ENCODE peak calls at places on chromosome 16, in five cellular contexts. O is GM23248, B is GM23338, P is hepatocyte, H is HCT116. K is an unnamed sample. For H3K79me2, the result is how much of the 10 kb centered on the place peaks cover.

GRCh38 chr16:31377210-31377903 is 15.8 kb upstream of the ITGAD start:
- DNase-seq in O (no peak), B (no peak), P (no peak), H (no peak), K (no peak)

GRCh38 chr16:71767060-71767900 is 41.4 kb downstream of the AP1G1 start:
- DNase-seq in O (peak), B (no peak), P (no peak), H (no peak), K (no peak)

GRCh38 chr16:5036228-5037156 is 2.8 kb upstream of the NAGPA start:
- DNase-seq in O (no peak), B (peak), P (no peak), H (no peak), K (no peak)

GRCh38 chr16:88299751-88300462 is 82.9 kb upstream of the ZNF469 start:
- DNase-seq in O (no peak), B (no peak), P (no peak), H (no peak), K (no peak)

GRCh38 chr16:82331397-82331796 is 161.4 kb upstream of the MPHOSPH6 start:
- DNase-seq in O (no peak), B (no peak), P (no peak), H (no peak), K (no peak)

GRCh38 chr16:57262841-57263584 is 18.0 kb downstream of the ARL2BP start:
- DNase-seq in O (no peak), B (no peak), P (no peak), H (no peak), K (no peak)

GRCh38 chr16:50688083-50688482 is 5.3 kb upstream of the NOD2 start:
- DNase-seq in O (no peak), B (no peak), P (no peak), H (no peak), K (no peak)

GRCh38 chr16:89446136-89446974 is 44.0 kb downstream of the ANKRD11 start:
- DNase-seq in O (no peak), B (no peak), P (no peak), H (no peak), K (no peak)

GRCh38 chr16:11673091-11674000 is 5.1 kb downstream of the SNN start:
- DNase-seq in O (no peak), B (no peak), P (no peak), H (no peak), K (no peak)

GRCh38 chr16:49484454-49484853 is 110.8 kb downstream of the C16orf78 start:
- DNase-seq in O (peak), B (peak), P (peak), H (no peak), K (peak)

GRCh38 chr16:71708696-71709095 is 15.8 kb downstream of the PHLPP2 start:
- DNase-seq in O (peak), B (no peak), P (no peak), H (no peak), K (no peak)

GRCh38 chr16:79386299-79386698 is 214.2 kb downstream of the MAF start:
- DNase-seq in O (no peak), B (no peak), P (no peak), H (no peak), K (no peak)

GRCh38 chr16:31143036-31143888 is 6.6 kb downstream of the PRSS36 start:
- DNase-seq in O (no peak), B (peak), P (no peak), H (no peak), K (no peak)

GRCh38 chr16:56295059-56295673 is 103.9 kb downstream of the GNAO1 start:
- DNase-seq in O (no peak), B (no peak), P (no peak), H (no peak), K (no peak)

GRCh38 chr16:66292241-66292935 is 74.1 kb upstream of the CDH5 start:
- DNase-seq in O (no peak), B (no peak), P (no peak), H (no peak), K (no peak)

GRCh38 chr16:4923853-4924252 is 13.1 kb downstream of the PPL start:
- DNase-seq in O (no peak), B (no peak), P (no peak), H (no peak), K (no peak)

GRCh38 chr16:23611936-23612335 is 15.8 kb upstream of the NDUFAB1 start:
- DNase-seq in O (no peak), B (no peak), P (no peak), H (no peak), K (no peak)

GRCh38 chr16:4687416-4687815 is 5.9 kb upstream of the NUDT16L1 start:
- DNase-seq in O (no peak), B (no peak), P (peak), H (no peak), K (no peak)

GRCh38 chr16:28012031-28012445 is 51.5 kb downstream of the GSG1L start:
- DNase-seq in O (peak), B (no peak), P (no peak), H (no peak), K (no peak)

GRCh38 chr16:11605564-11605886 is 18.8 kb upstream of the LITAF start:
- DNase-seq in O (no peak), B (no peak), P (no peak), H (no peak), K (no peak)

GRCh38 chr16:70694088-70694487 is 8.2 kb upstream of the MTSS2 start:
- DNase-seq in O (peak), B (peak), P (no peak), H (no peak), K (peak)

GRCh38 chr16:87806608-87807546 is 41.1 kb upstream of the KLHDC4 start:
- DNase-seq in O (peak), B (no peak), P (peak), H (peak), K (no peak)

GRCh38 chr16:11401161-11402050 is 56.1 kb downstream of the RMI2 start:
- DNase-seq in O (peak), B (no peak), P (no peak), H (no peak), K (no peak)

GRCh38 chr16:22684282-22685161 is 129.4 kb upstream of the HS3ST2 start:
- DNase-seq in O (peak), B (no peak), P (no peak), H (no peak), K (no peak)

GRCh38 chr16:50050802-50051201 is 15.0 kb upstream of the HEATR3 start:
- DNase-seq in O (peak), B (no peak), P (no peak), H (no peak), K (no peak)

GRCh38 chr16:81694494-81695285 is 84.4 kb upstream of the PLCG2 start:
- DNase-seq in O (no peak), B (no peak), P (no peak), H (no peak), K (peak)

GRCh38 chr16:29678691-29679267 is at the start of gene QPRT:
- DNase-seq in O (no peak), B (peak), P (peak), H (no peak), K (peak)

GRCh38 chr16:64586756-64587155 is 535.1 kb downstream of the CDH11 start:
- DNase-seq in O (no peak), B (no peak), P (no peak), H (no peak), K (no peak)

GRCh38 chr16:1199342-1200013 is 25.6 kb downstream of the TPSG1 start:
- DNase-seq in O (no peak), B (no peak), P (no peak), H (no peak), K (no peak)

GRCh38 chr16:8623634-8624033 is 2.1 kb downstream of the METTL22 start:
- DNase-seq in O (peak), B (no peak), P (no peak), H (no peak), K (no peak)

GRCh38 chr16:48318630-48319029 is 66.6 kb downstream of the SIAH1 start:
- DNase-seq in O (no peak), B (peak), P (no peak), H (no peak), K (no peak)

GRCh38 chr16:2277466-2278271 is 9.7 kb upstream of the RNPS1 start:
- DNase-seq in O (no peak), B (no peak), P (no peak), H (no peak), K (no peak)

GRCh38 chr16:77789085-77789611 is 784 bp downstream of the VAT1L start:
- DNase-seq in O (peak), B (peak), P (peak), H (no peak), K (peak)

GRCh38 chr16:89103156-89103555 is 9.5 kb downstream of the ACSF3 start:
- DNase-seq in O (no peak), B (no peak), P (peak), H (no peak), K (no peak)

GRCh38 chr16:4915226-4915761 is 21.7 kb downstream of the PPL start:
- DNase-seq in O (peak), B (no peak), P (no peak), H (peak), K (no peak)

GRCh38 chr16:88287219-88287618 is 95.5 kb upstream of the ZNF469 start:
- DNase-seq in O (no peak), B (peak), P (no peak), H (peak), K (no peak)

GRCh38 chr16:15141586-15141985 is 47.5 kb upstream of the RRN3 start:
- DNase-seq in O (peak), B (no peak), P (no peak), H (no peak), K (no peak)

GRCh38 chr16:89409161-89409711 is 81.1 kb downstream of the ANKRD11 start:
- DNase-seq in O (peak), B (no peak), P (peak), H (no peak), K (no peak)

GRCh38 chr16:81457326-81458133 is 12.9 kb downstream of the CMIP start:
- DNase-seq in O (peak), B (no peak), P (peak), H (peak), K (no peak)

GRCh38 chr16:86602521-86602920 is 24.2 kb downstream of the FOXL1 start:
- DNase-seq in O (no peak), B (no peak), P (no peak), H (no peak), K (no peak)

GRCh38 chr16:86601356-86601755 is 23.0 kb downstream of the FOXL1 start:
- DNase-seq in O (no peak), B (no peak), P (no peak), H (no peak), K (no peak)

GRCh38 chr16:86605950-86606349 is 27.6 kb downstream of the FOXL1 start:
- DNase-seq in O (no peak), B (no peak), P (no peak), H (no peak), K (no peak)

GRCh38 chr16:86608301-86608747 is 30.0 kb downstream of the FOXL1 start:
- DNase-seq in O (peak), B (no peak), P (no peak), H (no peak), K (no peak)

GRCh38 chr16:86604436-86605220 is 26.3 kb downstream of the FOXL1 start:
- DNase-seq in O (no peak), B (no peak), P (no peak), H (no peak), K (no peak)
- TF ChIP-seq EZH2phosphoT487 in O (no peak), B (no peak), P (no peak), H (no peak), K (no peak)

GRCh38 chr16:85550422-85551318 is 62.5 kb upstream of the GSE1 start:
- DNase-seq in O (no peak), B (no peak), P (no peak), H (no peak), K (no peak)
- H3K79me2 ChIP-seq in O (under half), B (under half), P (under half), H (under half), K (under half)

DNA sequence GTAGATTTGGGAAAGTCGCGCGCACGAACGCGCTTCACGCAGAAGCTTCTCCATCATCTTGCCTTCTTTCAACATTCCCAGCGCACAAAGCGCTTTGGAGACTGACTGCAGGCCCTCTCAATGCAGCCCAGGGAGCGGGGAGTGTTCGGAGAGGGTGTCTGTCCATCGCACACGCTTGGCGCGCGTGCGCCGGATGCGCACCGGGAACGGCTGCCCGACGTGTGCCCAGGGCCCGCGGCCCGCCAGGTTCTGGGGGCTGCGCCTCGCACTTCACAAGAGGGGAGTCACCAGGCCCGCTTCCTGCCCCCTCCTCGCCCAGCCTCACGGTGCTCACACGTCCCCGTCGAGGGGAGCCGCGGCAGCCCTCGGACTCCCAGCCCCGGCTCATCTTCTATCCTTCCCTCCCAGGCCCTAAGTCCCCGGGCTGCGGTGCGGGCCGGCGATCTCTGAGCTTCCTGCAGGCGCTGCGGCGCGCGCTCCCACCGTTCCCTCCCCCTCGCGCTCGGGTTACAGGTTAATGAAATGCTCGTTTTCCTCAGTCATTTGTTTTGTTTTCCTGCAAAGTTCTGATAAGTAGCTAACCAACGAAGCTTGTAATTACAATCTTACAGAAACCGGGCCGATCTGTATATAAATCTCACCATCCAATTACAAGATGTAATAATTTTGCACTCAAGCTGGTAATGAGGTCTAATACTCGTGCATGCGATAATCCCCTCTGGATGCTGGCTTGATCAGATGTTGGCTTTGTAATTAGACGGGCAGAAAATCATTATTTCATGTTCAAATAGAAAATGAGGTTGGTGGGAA is 2.9 kb upstream of the IRX3 start:
- DNase-seq in O (no peak), B (peak), P (no peak), H (no peak), K (peak)
- TF ChIP-seq EZH2 in O (no peak), B (peak), P (no peak), H (no peak), K (peak)

GRCh38 chr16:17287401-17287800 is 183.4 kb downstream of the XYLT1 start:
- DNase-seq in O (no peak), B (no peak), P (no peak), H (no peak), K (peak)
- TF ChIP-seq EZH2phosphoT487 in O (no peak), B (no peak), P (no peak), H (no peak), K (no peak)

DNA sequence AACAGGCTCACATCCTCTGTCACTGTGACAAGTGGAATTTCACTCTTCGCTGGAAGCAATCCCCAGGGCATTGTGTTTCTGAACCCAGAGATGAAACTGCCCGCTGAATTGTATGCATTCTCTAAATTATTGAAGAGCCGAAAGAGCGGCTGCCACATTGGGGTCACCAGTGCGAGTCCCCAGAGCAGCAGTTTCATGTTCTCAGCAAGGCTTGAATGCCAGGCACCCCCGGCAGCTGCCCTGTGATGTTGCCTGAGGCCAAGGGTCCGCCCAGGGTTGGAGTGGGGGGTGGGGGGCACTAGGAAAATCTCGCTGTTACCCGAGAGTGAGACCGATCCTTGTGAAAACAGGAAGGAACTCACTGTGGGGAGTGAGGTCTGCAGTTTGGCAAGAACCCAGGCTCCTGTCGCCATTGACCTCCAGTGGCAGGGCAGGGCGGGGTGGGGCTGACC is 20.7 kb upstream of the BCAR1 start:
- DNase-seq in O (no peak), B (no peak), P (no peak), H (no peak), K (no peak)
- H3K79me2 ChIP-seq in O (under half), B (under half), P (under half), H (under half), K (under half)

DNA sequence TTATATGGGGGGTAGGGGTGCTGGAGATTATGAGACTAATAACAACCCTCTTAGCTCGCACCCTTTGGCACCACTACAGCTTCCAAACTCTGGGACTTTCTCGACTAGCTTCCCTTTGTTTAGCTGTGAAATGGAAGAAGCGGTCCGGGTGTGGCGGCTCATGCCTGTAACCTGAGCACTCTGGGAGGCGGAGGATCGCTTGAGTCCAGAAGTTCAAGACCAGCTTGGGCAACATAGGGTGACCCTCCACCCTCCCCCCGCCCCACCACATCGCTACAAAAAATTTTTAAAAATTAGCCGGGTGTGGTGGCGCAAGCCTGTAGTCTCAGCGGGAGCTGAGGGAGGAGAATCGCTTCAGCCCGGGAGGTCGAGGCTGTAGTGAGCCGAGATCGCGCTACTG is 807 bp upstream of the CDH3 start:
- DNase-seq in O (no peak), B (peak), P (peak), H (no peak), K (peak)
- TF ChIP-seq EZH2 in O (no peak), B (no peak), P (no peak), H (no peak), K (no peak)

GRCh38 chr16:68351463-68351862 is 40.6 kb downstream of the PRMT7 start:
- DNase-seq in O (no peak), B (no peak), P (no peak), H (no peak), K (no peak)
- TF ChIP-seq EZH2phosphoT487 in O (no peak), B (no peak), P (no peak), H (no peak), K (no peak)

DNA sequence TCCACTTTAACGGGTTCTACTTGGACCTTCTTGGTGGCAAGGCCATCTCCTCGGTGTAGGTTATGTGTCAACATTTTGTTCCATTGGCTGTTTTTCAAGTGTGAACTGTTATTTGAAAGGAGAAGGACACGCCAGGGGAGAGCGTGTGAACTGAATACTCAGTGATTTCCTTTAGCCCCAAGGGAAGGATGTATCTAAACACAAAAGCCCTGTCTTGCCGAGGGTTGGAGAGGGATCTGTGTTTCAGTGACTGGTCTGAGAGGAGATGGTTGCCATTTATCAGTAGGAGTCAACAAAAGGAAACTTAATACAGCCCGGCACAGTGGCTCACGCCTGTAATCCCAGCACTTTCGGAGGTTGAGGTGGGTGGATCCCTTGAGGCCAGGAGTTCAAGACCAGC is 50.0 kb downstream of the USP10 start:
- DNase-seq in O (no peak), B (no peak), P (no peak), H (no peak), K (no peak)
- H3K79me2 ChIP-seq in O (half or more), B (half or more), P (half or more), H (half or more), K (half or more)